ENCODE peak calls at places on chromosome 12, in eight cellular contexts. V, B, C, Q, U, W, P and S are unnamed samples.

GRCh38 chr12:30996752-30997151 is 70.2 kb downstream of the TSPAN11 start:
- DNase-seq in C (no peak), P (no peak), U (no peak), W (no peak), Q (no peak), V (no peak), B (no peak), S (no peak)

GRCh38 chr12:110661337-110661972 is 27.5 kb downstream of the HVCN1 start:
- DNase-seq in B (no peak), V (no peak), U (peak), Q (no peak), W (peak), C (no peak), P (peak), S (no peak)

GRCh38 chr12:132529156-132529839 is 39.3 kb downstream of the FBRSL1 start:
- DNase-seq in Q (no peak), B (no peak), U (no peak), V (no peak), P (no peak), W (no peak), C (no peak), S (no peak)

GRCh38 chr12:6435941-6436715 is 8.6 kb upstream of the CD27 start:
- DNase-seq in U (peak), C (no peak), W (no peak), P (peak), Q (no peak), V (no peak), B (peak), S (no peak)

GRCh38 chr12:94875525-94875924 is 128.0 kb downstream of the NDUFA12 start:
- DNase-seq in W (no peak), C (no peak), V (no peak), P (no peak), B (peak), U (peak), Q (no peak), S (no peak)

GRCh38 chr12:77847665-77848431 is 17.2 kb downstream of the NAV3 start:
- DNase-seq in C (no peak), W (no peak), P (no peak), Q (no peak), B (no peak), V (no peak), U (no peak), S (no peak)

GRCh38 chr12:69008510-69008909 is 75.5 kb upstream of the CPM start:
- DNase-seq in P (no peak), B (no peak), Q (no peak), U (no peak), W (no peak), C (no peak), V (no peak), S (no peak)

GRCh38 chr12:52614381-52615207 is 3.8 kb downstream of the KRT73 start:
- DNase-seq in Q (no peak), B (peak), P (no peak), W (no peak), V (no peak), U (no peak), C (no peak), S (no peak)

GRCh38 chr12:46609281-46609623 is 216.5 kb downstream of the SLC38A4 start:
- DNase-seq in C (no peak), U (no peak), V (no peak), B (no peak), Q (no peak), P (no peak), W (no peak), S (peak)

GRCh38 chr12:116882742-116883141 is 1.5 kb upstream of the HRK start:
- DNase-seq in B (peak), U (no peak), C (no peak), Q (no peak), P (no peak), W (no peak), V (no peak), S (no peak)

GRCh38 chr12:54463034-54463433 is 10.4 kb downstream of the GTSF1 start:
- DNase-seq in Q (no peak), P (no peak), B (no peak), W (peak), C (no peak), V (no peak), U (peak), S (no peak)

GRCh38 chr12:123532808-123533649 is 490 bp downstream of the RILPL1 start:
- DNase-seq in V (peak), Q (peak), B (peak), U (peak), P (peak), C (no peak), W (peak), S (peak)

GRCh38 chr12:124396544-124397398 is 101.9 kb downstream of the RFLNA start:
- DNase-seq in W (peak), Q (peak), U (peak), P (peak), B (no peak), C (no peak), V (peak), S (no peak)

GRCh38 chr12:79547735-79548347 is 142.9 kb downstream of the PAWR start:
- DNase-seq in C (no peak), V (no peak), P (no peak), U (peak), B (peak), Q (peak), W (no peak), S (peak)

GRCh38 chr12:13211191-13211858 is 14.8 kb downstream of the EMP1 start:
- DNase-seq in W (no peak), P (no peak), C (no peak), Q (no peak), U (no peak), B (no peak), V (no peak), S (peak)

GRCh38 chr12:2214411-2214810 is 161.6 kb downstream of the CACNA1C start:
- DNase-seq in P (no peak), V (no peak), B (no peak), U (peak), C (no peak), Q (no peak), W (no peak), S (no peak)

GRCh38 chr12:2211119-2211518 is 158.3 kb downstream of the CACNA1C start:
- DNase-seq in V (no peak), B (no peak), P (no peak), Q (no peak), C (no peak), U (no peak), W (no peak), S (no peak)

GRCh38 chr12:2212537-2212936 is 159.8 kb downstream of the CACNA1C start:
- DNase-seq in V (no peak), W (no peak), P (no peak), Q (no peak), U (no peak), B (no peak), C (no peak), S (no peak)

GRCh38 chr12:2212971-2213869 is 160.4 kb downstream of the CACNA1C start:
- DNase-seq in Q (peak), W (no peak), U (peak), B (peak), V (no peak), C (no peak), P (no peak), S (no peak)

DNA sequence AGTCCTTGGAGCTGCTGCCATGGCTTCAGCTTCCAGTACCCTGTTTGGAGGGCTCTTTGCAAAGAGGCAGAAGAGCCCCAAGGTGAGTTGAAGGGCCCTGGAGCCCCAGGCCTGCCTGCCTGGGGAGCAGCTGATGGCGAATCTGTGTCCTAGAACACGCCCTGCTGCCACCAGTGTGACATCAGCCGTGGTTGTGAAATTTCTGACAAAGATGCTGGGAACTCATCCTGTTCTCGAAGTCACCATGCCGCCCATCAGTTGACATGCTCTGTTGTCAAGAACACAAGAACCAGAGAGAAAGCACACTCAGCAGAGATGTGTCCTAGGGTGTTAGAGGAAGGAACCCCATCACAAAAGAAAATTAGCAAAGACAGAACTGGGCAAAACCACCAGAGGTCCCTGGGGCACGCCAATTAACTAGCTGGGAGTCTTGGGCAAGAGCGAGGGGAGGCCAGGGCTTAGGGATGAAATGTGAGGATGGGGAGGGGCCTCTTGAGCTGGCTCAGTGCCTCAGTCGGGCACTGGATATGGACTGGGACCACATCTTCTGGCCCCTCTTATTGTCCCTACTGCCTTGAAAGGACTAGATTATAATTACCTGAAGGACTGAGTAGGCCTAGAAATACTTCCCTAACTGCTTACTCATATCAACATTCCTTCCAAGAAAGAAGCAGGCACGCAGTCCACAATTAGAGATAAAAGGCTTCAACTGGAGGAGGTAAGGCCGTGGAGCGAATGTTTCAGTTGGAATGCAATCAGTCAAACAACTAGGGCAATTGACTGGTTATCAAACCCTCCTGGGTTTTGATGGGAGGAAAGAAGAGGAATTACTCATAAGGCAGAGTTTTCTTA is 163.1 kb downstream of the CACNA1C start:
- DNase-seq in C (no peak), U (no peak), W (no peak), P (no peak), Q (no peak), V (no peak), B (no peak), S (peak)
- H3K27ac ChIP-seq in C (no peak), U (no peak), W (peak), P (no peak), Q (no peak), V (no peak), B (no peak), S (peak)

GRCh38 chr12:119683413-119683812 is 15.5 kb downstream of the PRKAB1 start:
- DNase-seq in B (no peak), U (peak), C (no peak), Q (no peak), V (no peak), P (no peak), W (no peak), S (no peak)
- H3K27ac ChIP-seq in B (no peak), U (peak), C (no peak), Q (no peak), V (no peak), P (peak), W (no peak), S (no peak)

DNA sequence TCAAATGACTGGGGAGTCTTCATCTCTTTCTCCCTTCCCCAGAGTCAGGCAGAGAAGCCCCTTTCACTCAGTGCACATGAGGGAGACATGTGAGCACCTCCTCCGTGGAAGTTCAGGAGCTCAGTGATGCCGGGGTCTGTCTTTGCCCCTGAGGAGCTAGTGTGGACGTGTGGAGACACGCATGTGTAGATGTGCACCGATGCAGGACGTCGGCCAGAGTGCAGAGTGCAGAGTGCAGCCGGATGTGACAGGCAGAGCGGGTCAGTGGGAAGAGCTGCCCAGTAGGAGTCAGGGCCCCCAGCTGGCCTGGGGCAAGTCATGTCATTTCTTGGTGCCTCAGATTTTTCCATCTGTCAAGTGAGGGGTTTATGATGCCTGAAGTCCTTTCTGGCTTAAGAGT is 20.7 kb downstream of the TSPAN9 start:
- DNase-seq in B (no peak), U (no peak), Q (no peak), P (peak), C (no peak), V (no peak), W (no peak), S (no peak)
- H3K27ac ChIP-seq in B (no peak), U (peak), Q (peak), P (peak), C (peak), V (no peak), W (peak), S (no peak)

GRCh38 chr12:108305520-108305919 is 33.6 kb downstream of the CMKLR1 start:
- DNase-seq in V (peak), U (peak), C (peak), W (peak), Q (peak), P (peak), B (no peak), S (no peak)
- H3K27ac ChIP-seq in V (no peak), U (peak), C (peak), W (peak), Q (no peak), P (peak), B (no peak), S (no peak)

DNA sequence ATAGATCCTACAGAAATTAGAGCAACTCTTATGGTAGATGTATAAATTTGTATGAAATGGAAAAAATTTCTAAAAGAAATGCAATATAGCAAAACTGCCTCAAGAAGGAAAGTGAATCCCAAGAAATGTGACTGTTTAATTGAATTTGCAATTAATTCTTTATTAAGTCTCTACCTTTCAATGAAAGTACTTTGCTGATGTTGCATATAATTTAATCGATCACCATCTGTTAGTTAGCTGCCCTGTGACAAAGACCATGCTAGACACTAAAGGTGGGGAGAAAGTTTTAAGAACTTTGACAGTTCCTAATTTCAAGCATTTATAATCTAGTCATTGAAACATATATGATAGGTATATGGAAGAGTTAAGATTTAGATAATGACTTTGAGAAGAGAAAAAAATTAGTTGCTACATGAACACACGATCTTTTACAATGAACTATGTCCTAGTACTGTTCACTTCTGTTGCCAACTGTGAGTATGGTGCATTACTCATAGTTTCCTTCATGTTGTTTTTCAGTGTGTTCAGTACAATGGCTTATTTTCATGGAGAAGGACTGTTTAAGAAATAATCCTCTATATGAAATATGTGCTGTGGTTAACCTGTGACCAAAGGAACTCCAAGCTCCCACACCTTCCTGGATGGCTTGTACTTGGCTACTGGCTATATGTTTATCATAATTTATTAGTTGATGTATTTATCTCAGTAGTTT is 128.4 kb downstream of the METTL25 start:
- DNase-seq in W (no peak), C (no peak), P (no peak), B (no peak), U (no peak), V (no peak), Q (no peak), S (no peak)
- H3K27ac ChIP-seq in W (no peak), C (no peak), P (no peak), B (no peak), U (no peak), V (no peak), Q (no peak), S (no peak)

DNA sequence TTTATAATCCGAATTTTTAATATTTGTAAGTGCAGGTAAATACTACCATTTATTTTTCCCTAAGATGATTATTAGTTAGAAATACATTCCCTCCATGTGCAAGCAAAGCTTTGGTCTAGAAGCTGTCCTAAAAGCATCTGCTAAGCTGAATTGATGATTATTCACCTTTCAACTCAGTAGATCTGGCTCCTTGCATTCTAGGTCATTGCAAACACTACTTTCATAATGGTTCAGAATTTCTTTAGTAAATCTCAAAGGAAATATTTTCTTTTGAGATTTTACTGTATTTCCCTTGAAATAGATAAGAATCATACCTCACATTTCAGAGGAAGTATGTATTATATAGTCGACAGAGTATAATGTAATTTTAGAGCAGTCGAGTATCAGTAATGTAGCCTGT is 2.4 kb downstream of the ETNK1 start:
- DNase-seq in P (no peak), C (no peak), B (no peak), Q (no peak), W (no peak), V (no peak), U (no peak), S (no peak)
- H3K27ac ChIP-seq in P (no peak), C (no peak), B (no peak), Q (no peak), W (peak), V (no peak), U (no peak), S (no peak)